ENCODE peak calls at places on chromosomes 2 and 18, in four cellular contexts. H is H1, K is IMR-90, F is neuronal stem cell. V is an unnamed sample. For H3K4me1, the result is how much of the 10 kb centered on the place peaks cover.

GRCh38 chr2:69589973-69590652 is 53.4 kb downstream of the AAK1 start:
- DNase-seq in H (no peak), K (peak), F (peak), V (no peak)

GRCh38 chr2:38981061-38981669 is 91.5 kb downstream of the ARHGEF33 start:
- DNase-seq in K (no peak), F (no peak), H (no peak), V (no peak)

GRCh38 chr18:75247041-75247551 is 36.5 kb downstream of the TSHZ1 start:
- DNase-seq in H (no peak), K (peak), F (no peak), V (no peak)

GRCh38 chr2:85470850-85471800 is 52.6 kb downstream of the SH2D6 start:
- DNase-seq in K (peak), H (no peak), F (no peak), V (no peak)

GRCh38 chr2:55338268-55338667 is 69.2 kb upstream of the MTIF2 start:
- DNase-seq in F (no peak), H (no peak), K (peak), V (no peak)

GRCh38 chr2:231132126-231132525 is 7.3 kb upstream of the HTR2B start:
- DNase-seq in H (no peak), K (peak), F (no peak), V (no peak)

GRCh38 chr2:203585541-203585940 is 50.4 kb upstream of the RAPH1 start:
- DNase-seq in K (no peak), F (no peak), H (no peak), V (no peak)

GRCh38 chr2:173963323-173963816 is 1.8 kb downstream of the SP3 start:
- DNase-seq in F (no peak), K (peak), H (no peak), V (no peak)

GRCh38 chr2:119158563-119159347 is at the start of gene C1QL2:
- DNase-seq in F (peak), H (peak), K (no peak), V (peak)

GRCh38 chr2:38315707-38316333 is 61.3 kb downstream of the ATL2 start:
- DNase-seq in F (peak), K (peak), H (no peak), V (no peak)

GRCh38 chr18:21830533-21830932 is 89.9 kb downstream of the MIB1 start:
- DNase-seq in F (no peak), H (no peak), K (no peak), V (no peak)

GRCh38 chr2:3780477-3781402 is 77.4 kb downstream of the DCDC2C start:
- DNase-seq in F (peak), K (peak), H (peak), V (peak)

GRCh38 chr2:160703648-160704585 is 210.3 kb upstream of the RBMS1 start:
- DNase-seq in F (peak), K (no peak), H (no peak), V (peak)

GRCh38 chr2:217707116-217707742 is 295.6 kb downstream of the TNS1 start:
- DNase-seq in K (peak), F (no peak), H (no peak), V (no peak)

GRCh38 chr2:84832772-84833461 is 48.0 kb downstream of the TRABD2A start:
- DNase-seq in H (no peak), F (no peak), K (peak), V (no peak)

GRCh38 chr2:216742411-216742810 is 47.1 kb upstream of the IGFBP5 start:
- DNase-seq in K (no peak), H (no peak), F (no peak), V (no peak)

GRCh38 chr2:10232096-10232815 is 70.4 kb upstream of the HPCAL1 start:
- DNase-seq in K (no peak), H (no peak), F (no peak), V (no peak)

GRCh38 chr2:210623506-210623905 is 67.1 kb downstream of the CPS1 start:
- DNase-seq in K (no peak), F (no peak), H (no peak), V (no peak)

GRCh38 chr2:165268751-165269150 is 29.5 kb downstream of the SCN2A start:
- DNase-seq in H (no peak), K (no peak), F (no peak), V (no peak)

GRCh38 chr2:43636616-43637015 is 444 bp upstream of the PLEKHH2 start:
- DNase-seq in F (no peak), K (no peak), H (no peak), V (no peak)

DNA sequence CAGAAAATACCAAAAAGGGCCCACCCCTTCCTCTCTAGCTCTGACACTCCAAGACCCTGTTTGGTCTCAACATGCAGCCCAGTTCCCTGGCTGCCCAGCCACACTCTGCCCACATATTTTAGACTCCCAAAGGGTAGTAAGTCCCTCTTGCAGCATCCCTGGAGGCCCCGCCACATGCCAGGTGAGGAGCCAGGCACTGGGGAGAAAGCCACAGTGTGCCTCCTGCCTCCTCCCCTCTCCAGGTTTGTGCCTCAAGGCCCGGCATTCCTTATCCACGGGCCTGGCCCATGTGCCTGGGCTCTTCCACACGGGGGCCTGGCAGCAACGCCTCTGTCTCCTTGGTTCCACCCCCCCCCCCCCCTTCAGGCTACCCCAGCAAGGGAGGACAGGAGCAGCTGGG is 75.5 kb downstream of the HS1BP3 start:
- DNase-seq in K (no peak), H (no peak), F (no peak), V (no peak)
- H3K4ac ChIP-seq in K (no peak), H (no peak), F (peak), V (no peak)

GRCh38 chr18:11981633-11982366 is 493 bp downstream of the IMPA2 start:
- DNase-seq in K (peak), H (peak), F (peak), V (peak)

GRCh38 chr18:11981383-11981632 is at the start of gene IMPA2:
- DNase-seq in F (no peak), H (no peak), K (no peak), V (no peak)

GRCh38 chr18:11983592-11983991 is 2.3 kb downstream of the IMPA2 start:
- DNase-seq in H (no peak), F (no peak), K (no peak), V (peak)

GRCh38 chr18:11984091-11984490 is 2.8 kb downstream of the IMPA2 start:
- DNase-seq in F (no peak), H (no peak), K (no peak), V (no peak)

GRCh38 chr18:11982981-11983380 is 1.7 kb downstream of the IMPA2 start:
- DNase-seq in K (no peak), H (no peak), F (no peak), V (no peak)
- H3K4me1 ChIP-seq in K (under half), H (under half), F (under half), V (under half)

GRCh38 chr2:134260726-134261125 is 6.9 kb downstream of the MGAT5 start:
- DNase-seq in H (no peak), F (no peak), K (peak), V (no peak)
- H3K4ac ChIP-seq in H (no peak), F (no peak), K (peak), V (no peak)

GRCh38 chr2:236806133-236806532 is 236.5 kb downstream of the ACKR3 start:
- DNase-seq in K (no peak), F (no peak), H (no peak), V (no peak)
- H3K4me1 ChIP-seq in K (under half), F (under half), H (under half), V (under half)

GRCh38 chr2:82062469-82062868 is 1757.9 kb upstream of the LRRTM1 start:
- DNase-seq in K (no peak), H (no peak), F (no peak), V (no peak)
- H3K4ac ChIP-seq in K (no peak), H (no peak), F (no peak), V (no peak)

DNA sequence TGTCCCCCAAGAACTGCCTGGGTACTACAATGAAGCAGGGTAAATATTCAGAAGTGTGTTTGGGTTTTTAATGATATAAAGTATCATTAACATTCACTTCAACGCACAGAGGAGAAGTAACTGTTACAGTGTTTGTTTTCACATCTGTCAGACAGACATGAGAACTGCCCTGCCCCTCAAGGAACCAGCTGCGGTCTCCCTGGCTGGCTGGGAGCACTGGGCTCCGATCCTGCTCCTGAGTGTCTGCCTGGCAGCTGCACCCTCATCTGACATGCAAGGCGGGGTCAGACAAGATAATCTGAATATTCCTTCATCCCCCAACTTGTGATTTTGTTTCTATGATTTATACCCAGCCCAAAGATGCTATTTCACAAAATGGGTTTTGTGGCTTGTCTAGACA is 75.5 kb downstream of the MBP start:
- DNase-seq in K (no peak), F (no peak), H (no peak), V (no peak)
- H3K4me1 ChIP-seq in K (under half), F (under half), H (under half), V (under half)

DNA sequence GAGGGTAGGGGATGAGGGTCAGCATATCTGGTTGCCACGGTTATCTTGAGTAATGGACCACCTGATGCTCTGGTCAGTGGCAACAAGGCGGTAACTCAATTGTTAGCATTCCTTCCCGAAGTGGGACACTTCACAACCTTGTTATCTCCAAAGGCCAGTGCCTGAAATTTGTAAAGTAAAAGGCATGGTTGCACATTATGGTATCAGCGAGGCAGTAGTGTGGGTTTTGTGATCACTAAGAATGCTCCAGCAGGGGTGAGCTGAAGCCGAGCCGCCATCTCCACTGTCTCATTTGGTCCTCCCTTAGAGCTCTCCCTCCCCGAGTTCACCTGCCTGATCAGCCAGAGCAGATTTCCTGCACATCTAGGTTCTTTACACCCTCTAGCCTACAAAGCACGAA is 50.5 kb upstream of the LGALSL start:
- DNase-seq in K (no peak), H (no peak), F (no peak), V (no peak)
- H3K4ac ChIP-seq in K (no peak), H (peak), F (no peak), V (no peak)

GRCh38 chr2:98088261-98088660 is 1.3 kb downstream of the VWA3B start:
- DNase-seq in K (no peak), F (no peak), H (no peak), V (no peak)
- H3K4me1 ChIP-seq in K (under half), F (under half), H (under half), V (under half)

V was measured in H9.